ENCODE peak calls at places on chromosomes 11 and 22, in nine cellular contexts. Q is transverse colon; S is left ventricle myocardium inferior; K is activated CD8-positive, alpha-beta T cell treated with anti-CD3 and anti-CD28 coated beads for 36 hours; W is GM06990; Z is nephron progenitor cell; A is endothelial cell; J is GM13977; L is AG09319. T is an unnamed sample.

GRCh38 chr11:68756171-68756766 is 4.9 kb upstream of the TESMIN start:
- DNase-seq in S (no peak), J (no peak), K (no peak), Z (no peak), Q (no peak), L (no peak), W (no peak), A (no peak), T (no peak)

GRCh38 chr22:45918455-45919370 is 58.2 kb downstream of the WNT7B start:
- DNase-seq in A (no peak), W (no peak), J (no peak), S (no peak), Z (no peak), L (no peak), Q (no peak), K (no peak), T (no peak)

GRCh38 chr11:71434576-71435130 is 13.5 kb downstream of the DHCR7 start:
- DNase-seq in Z (no peak), S (no peak), K (no peak), A (no peak), Q (no peak), J (no peak), L (no peak), W (no peak), T (no peak)

GRCh38 chr22:27809226-27809625 is 7.7 kb upstream of the MN1 start:
- DNase-seq in S (no peak), J (no peak), W (no peak), Q (no peak), K (no peak), A (no peak), Z (no peak), L (no peak), T (no peak)

GRCh38 chr11:9276571-9276970 is 11.4 kb upstream of the DENND5A start:
- DNase-seq in W (no peak), J (no peak), L (no peak), A (no peak), Z (no peak), K (no peak), S (no peak), Q (no peak), T (no peak)

GRCh38 chr11:18527512-18527911 is 770 bp upstream of the TSG101 start:
- DNase-seq in S (no peak), A (no peak), J (no peak), K (no peak), Z (no peak), W (no peak), Q (no peak), L (peak), T (peak)

GRCh38 chr11:123258877-123259276 is 63.8 kb upstream of the CLMP start:
- DNase-seq in S (no peak), J (no peak), Z (no peak), Q (no peak), W (no peak), A (no peak), L (no peak), K (no peak), T (no peak)

GRCh38 chr11:93895106-93895862 is 44.9 kb upstream of the VSTM5 start:
- DNase-seq in K (peak), S (no peak), Z (peak), Q (no peak), A (peak), W (no peak), J (peak), L (peak), T (peak)

GRCh38 chr11:3123761-3124733 is 41.1 kb downstream of the OSBPL5 start:
- DNase-seq in W (no peak), S (peak), A (no peak), K (no peak), Z (no peak), L (peak), J (no peak), Q (peak), T (peak)

GRCh38 chr11:111386611-111387150 is 7.6 kb upstream of the POU2AF1 start:
- DNase-seq in A (no peak), L (no peak), K (no peak), J (no peak), Q (no peak), W (no peak), S (no peak), Z (no peak), T (no peak)

GRCh38 chr11:27468209-27468608 is 4.4 kb downstream of the LGR4 start:
- DNase-seq in Z (no peak), W (no peak), Q (no peak), L (no peak), S (no peak), K (no peak), J (no peak), A (no peak), T (no peak)

GRCh38 chr11:115695677-115696451 is 191.6 kb upstream of the CADM1 start:
- DNase-seq in K (no peak), W (no peak), Z (no peak), L (no peak), J (no peak), A (no peak), S (no peak), Q (no peak), T (no peak)

GRCh38 chr11:130828741-130829140 is 87.5 kb downstream of the SNX19 start:
- DNase-seq in K (no peak), Z (no peak), A (no peak), J (no peak), S (peak), Q (no peak), L (no peak), W (no peak), T (no peak)

GRCh38 chr11:117191680-117192400 is 7.3 kb upstream of the TAGLN start:
- DNase-seq in K (no peak), S (no peak), W (no peak), Z (no peak), A (no peak), J (no peak), L (no peak), Q (no peak), T (no peak)

GRCh38 chr11:124198852-124199389 is 15.8 kb downstream of the OR10D3 start:
- DNase-seq in K (peak), J (no peak), L (no peak), A (no peak), S (no peak), W (no peak), Q (no peak), Z (no peak), T (no peak)

GRCh38 chr11:129364143-129364654 is 11.4 kb upstream of the BARX2 start:
- DNase-seq in S (peak), J (peak), Z (peak), A (peak), W (peak), L (peak), Q (peak), K (peak), T (peak)

GRCh38 chr11:28481673-28482480 is 373.7 kb downstream of the METTL15 start:
- DNase-seq in W (no peak), K (no peak), Q (no peak), J (no peak), A (no peak), Z (no peak), S (no peak), L (no peak), T (no peak)

GRCh38 chr11:32052218-32052617 is 38.7 kb upstream of the RCN1 start:
- DNase-seq in A (peak), J (peak), Z (peak), K (peak), L (no peak), Q (peak), S (no peak), W (no peak), T (no peak)

GRCh38 chr11:112795142-112795815 is 165.9 kb upstream of the NCAM1 start:
- DNase-seq in Z (peak), Q (peak), K (peak), S (no peak), W (no peak), L (no peak), J (peak), A (peak), T (peak)

GRCh38 chr11:12316432-12316831 is 60.9 kb upstream of the PARVA start:
- DNase-seq in K (no peak), Z (no peak), A (no peak), Q (no peak), L (no peak), W (no peak), S (no peak), J (no peak), T (no peak)

GRCh38 chr22:29520851-29521250 is 32.7 kb downstream of the THOC5 start:
- DNase-seq in A (no peak), S (no peak), W (no peak), Q (no peak), Z (no peak), L (no peak), J (no peak), K (no peak), T (no peak)

GRCh38 chr11:16356057-16356750 is at the start of gene SOX6:
- DNase-seq in Q (no peak), S (no peak), L (no peak), W (no peak), Z (no peak), A (no peak), K (no peak), J (no peak), T (no peak)

GRCh38 chr11:109071712-109072524 is 350.1 kb upstream of the C11orf87 start:
- DNase-seq in Q (no peak), W (no peak), L (no peak), J (no peak), Z (no peak), S (no peak), K (no peak), A (no peak), T (no peak)

DNA sequence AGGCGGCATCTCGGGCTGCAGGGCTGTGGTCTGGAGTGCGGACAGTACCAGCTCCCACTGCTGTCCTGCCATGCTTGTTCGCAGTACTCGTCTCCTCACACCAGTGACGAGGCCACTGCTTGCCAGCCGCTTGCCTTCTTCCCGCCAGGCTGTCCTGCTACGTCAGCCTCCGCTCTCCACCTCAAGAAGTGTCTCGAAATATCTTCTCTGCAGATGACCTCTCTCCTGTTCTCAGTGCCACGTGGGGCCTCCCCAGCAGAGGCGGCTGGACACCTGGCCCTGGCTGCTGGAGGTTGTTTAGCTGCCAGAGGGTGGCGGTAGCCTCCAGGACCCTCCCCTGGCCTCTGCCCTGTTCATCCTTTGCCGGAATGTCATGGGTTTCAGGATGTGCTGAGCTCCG is 3.1 kb upstream of the CCDC188 start:
- DNase-seq in Q (no peak), J (no peak), L (no peak), S (no peak), W (no peak), A (no peak), Z (no peak), K (no peak), T (no peak)
- TF ChIP-seq CTCF in Q (no peak), J (no peak), L (no peak), S (no peak), W (no peak), A (no peak), Z (no peak), K (no peak), T (no peak)

DNA sequence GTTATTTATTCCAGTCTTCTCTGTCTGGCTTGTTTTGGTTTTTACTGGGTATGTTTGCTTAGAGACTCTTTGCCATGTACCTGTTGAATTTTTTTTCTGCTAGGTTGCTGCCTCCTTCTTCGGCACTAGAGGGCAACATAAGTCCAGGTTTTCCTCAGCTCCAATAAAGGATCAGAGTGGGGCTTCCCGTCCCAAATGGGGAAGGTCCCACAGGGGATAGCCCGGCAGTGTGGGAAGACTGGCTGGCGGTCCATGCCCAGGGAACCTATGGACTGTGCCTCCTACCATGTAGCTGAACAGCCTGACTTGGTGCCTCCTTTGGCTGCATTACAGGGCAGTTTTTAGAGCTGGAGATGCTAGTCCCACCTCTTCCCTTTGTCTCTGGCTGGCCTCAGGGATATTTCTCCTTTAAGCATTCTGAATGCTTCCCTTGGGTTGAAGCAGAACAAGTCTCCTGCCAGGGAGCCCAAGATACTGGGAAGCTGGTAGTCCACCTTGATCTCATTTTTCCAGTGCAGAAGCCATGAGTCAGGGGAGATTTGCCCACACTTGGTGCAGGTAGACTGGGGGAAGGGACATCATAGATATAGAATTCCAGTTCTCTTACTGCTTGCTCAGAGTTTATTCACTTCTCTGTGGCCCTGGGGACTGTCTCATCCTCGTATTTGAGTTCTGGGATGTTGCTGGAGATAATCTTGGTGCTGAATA is 60.2 kb downstream of the BRD1 start:
- DNase-seq in K (peak), Z (no peak), Q (peak), J (peak), W (peak), S (peak), A (peak), L (no peak), T (peak)
- TF ChIP-seq CTCF in K (peak), Z (peak), Q (peak), J (peak), W (peak), S (peak), A (peak), L (peak), T (peak)

DNA sequence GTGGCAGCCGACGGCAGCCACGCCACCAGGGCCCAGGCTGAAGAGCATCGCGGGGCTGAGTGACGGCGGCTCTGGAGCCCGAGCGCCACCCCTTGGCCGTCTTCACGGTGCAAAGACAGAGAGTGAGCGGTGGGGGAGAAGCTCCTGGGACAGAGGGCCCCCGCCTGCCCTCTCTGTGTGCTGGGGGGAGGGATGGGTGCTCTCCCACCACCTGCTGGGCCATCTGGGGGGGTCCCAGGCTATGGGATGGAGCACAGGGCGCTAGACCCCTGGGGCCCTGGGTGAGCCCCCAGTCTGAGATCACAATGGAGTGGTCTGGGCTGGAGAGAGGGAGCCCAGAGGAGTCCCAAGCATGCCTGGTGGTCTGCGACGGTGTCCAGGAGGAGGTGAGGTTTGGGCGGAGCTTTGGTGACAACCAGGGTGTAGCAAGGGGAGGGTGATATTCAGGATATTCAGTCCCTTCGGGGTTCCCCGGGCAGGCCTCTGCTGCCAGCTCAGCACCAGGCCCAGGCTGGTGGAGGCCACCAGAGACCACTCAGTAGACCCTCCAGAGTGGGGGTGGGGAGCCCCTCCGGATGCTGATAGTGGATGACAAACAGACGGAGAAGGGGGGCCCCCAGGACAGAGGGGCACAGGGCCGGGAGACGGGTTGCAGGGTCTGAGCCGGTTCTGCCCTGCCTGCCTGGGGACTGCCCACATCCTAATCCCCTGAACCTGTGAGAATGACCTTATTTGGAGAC is 78.1 kb upstream of the PRR5 start:
- DNase-seq in K (peak), Z (peak), S (no peak), W (peak), A (peak), J (no peak), Q (no peak), L (no peak), T (no peak)
- TF ChIP-seq CTCF in K (no peak), Z (peak), S (peak), W (peak), A (no peak), J (no peak), Q (no peak), L (peak), T (peak)

GRCh38 chr11:46248270-46249102 is 29.0 kb upstream of the CREB3L1 start:
- DNase-seq in Z (no peak), A (no peak), S (no peak), J (no peak), W (no peak), K (no peak), Q (no peak), L (peak), T (no peak)
- TF ChIP-seq CTCF in Z (no peak), A (no peak), S (no peak), J (no peak), W (no peak), K (no peak), Q (no peak), L (no peak), T (no peak)

DNA sequence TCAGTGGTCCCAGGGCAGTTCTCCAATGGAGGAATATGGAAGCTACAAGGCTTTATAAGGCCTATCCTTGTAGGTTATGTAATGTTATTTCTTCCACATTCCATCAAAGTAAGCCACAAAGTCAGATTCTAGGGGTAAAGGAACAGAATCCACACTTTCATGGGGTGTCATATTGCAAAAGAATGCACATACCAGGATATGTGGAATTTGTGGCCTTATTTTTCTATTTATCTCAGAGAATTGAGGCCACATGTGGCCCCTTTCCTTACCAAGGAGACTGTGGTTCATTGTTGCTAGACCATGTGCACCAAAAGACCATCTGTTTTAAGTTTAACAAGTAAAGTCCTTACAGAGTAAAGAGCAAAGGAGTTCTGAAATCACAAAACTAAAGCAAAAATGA is 12.9 kb downstream of the LRRC4C start:
- DNase-seq in K (no peak), Q (no peak), L (no peak), Z (no peak), S (no peak), A (no peak), J (no peak), W (no peak), T (no peak)
- TF ChIP-seq CTCF in K (no peak), Q (no peak), L (no peak), Z (no peak), S (no peak), A (no peak), J (no peak), W (no peak), T (no peak)

GRCh38 chr22:25051073-25051472 is 98.6 kb downstream of the KIAA1671 start:
- DNase-seq in Z (no peak), A (no peak), L (no peak), K (no peak), J (no peak), W (no peak), Q (no peak), S (no peak), T (no peak)
- TF ChIP-seq CTCF in Z (peak), A (peak), L (no peak), K (peak), J (peak), W (peak), Q (peak), S (no peak), T (peak)

DNA sequence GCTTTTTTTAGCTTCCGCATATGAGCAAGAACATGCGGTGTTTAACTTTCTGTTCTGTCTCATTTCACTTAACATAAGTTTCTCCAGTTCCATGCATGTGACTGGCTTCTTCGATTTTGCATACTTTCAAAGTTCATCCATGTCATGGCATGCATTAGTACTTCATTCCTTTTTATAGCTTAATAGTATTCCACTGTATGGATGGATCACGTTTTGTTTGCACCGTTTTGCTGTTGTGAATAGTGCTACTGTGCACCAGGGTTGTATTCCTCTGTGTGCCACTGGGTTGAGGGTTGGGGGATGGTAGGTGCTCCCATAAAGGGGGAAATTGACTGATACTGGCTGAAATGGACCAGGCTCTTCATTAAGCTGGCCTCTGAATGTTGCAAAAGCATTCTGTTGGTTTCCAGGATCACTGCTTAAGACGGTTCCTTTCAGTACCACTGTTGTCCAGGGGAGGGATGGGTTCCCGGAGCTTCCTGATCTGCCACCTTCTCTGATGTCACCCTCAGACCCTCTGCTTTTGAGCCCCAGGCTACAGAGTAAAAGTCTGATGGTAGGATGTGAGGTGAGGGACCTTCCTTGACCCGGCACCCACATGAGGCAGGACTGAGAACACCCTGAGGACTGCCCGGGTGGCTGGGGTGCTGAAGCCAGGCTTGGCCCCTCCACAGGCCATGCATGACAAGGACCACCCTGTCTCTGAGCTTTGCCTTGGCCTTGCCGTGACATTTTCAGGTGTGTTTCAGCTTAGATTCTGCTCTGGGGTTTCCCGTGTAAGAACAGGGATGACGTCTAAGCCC is 24.4 kb downstream of the DGCR6L start:
- DNase-seq in Z (no peak), K (no peak), J (no peak), W (no peak), S (no peak), A (no peak), Q (no peak), L (no peak), T (no peak)
- TF ChIP-seq CTCF in Z (no peak), K (no peak), J (no peak), W (no peak), S (no peak), A (no peak), Q (no peak), L (no peak), T (no peak)